ENCODE peak calls at places on chromosomes 7 and 10, in seven cellular contexts. G, K, V, P, S, M and D are unnamed samples.

GRCh38 chr7:1723254-1723653 is 53.2 kb downstream of the ELFN1 start:
- DNase-seq in M (no peak), K (no peak), S (no peak), P (no peak), G (no peak), V (no peak), D (no peak)

GRCh38 chr7:19772323-19772722 is 1.1 kb downstream of the TMEM196 start:
- DNase-seq in V (peak), P (no peak), K (peak), M (no peak), S (no peak), G (peak), D (no peak)

GRCh38 chr10:129517680-129518057 is 50.6 kb downstream of the MGMT start:
- DNase-seq in K (no peak), P (no peak), V (no peak), M (no peak), S (no peak), G (no peak), D (no peak)

GRCh38 chr7:116876664-116877442 is 14.5 kb downstream of the CAPZA2 start:
- DNase-seq in P (peak), K (no peak), V (no peak), G (peak), M (no peak), S (no peak), D (no peak)

GRCh38 chr7:92297736-92298135 is 52.0 kb downstream of the ANKIB1 start:
- DNase-seq in P (no peak), M (no peak), K (no peak), V (no peak), G (no peak), S (no peak), D (no peak)

GRCh38 chr10:31421322-31421721 is 102.3 kb downstream of the ZEB1 start:
- DNase-seq in V (no peak), G (no peak), S (no peak), K (no peak), P (no peak), M (no peak), D (no peak)

GRCh38 chr10:44125879-44126675 is 258.8 kb downstream of the CXCL12 start:
- DNase-seq in K (no peak), G (no peak), S (no peak), M (peak), V (peak), P (peak), D (no peak)

GRCh38 chr7:41720886-41721285 is 18.0 kb upstream of the INHBA start:
- DNase-seq in P (no peak), S (no peak), G (no peak), V (no peak), K (no peak), M (no peak), D (no peak)

GRCh38 chr10:44960098-44960480 is 487 bp downstream of the RASSF4 start:
- DNase-seq in G (no peak), K (no peak), P (no peak), M (no peak), S (no peak), V (no peak), D (no peak)

GRCh38 chr7:77393261-77393660 is 22.9 kb downstream of the GSAP start:
- DNase-seq in S (no peak), M (no peak), V (peak), P (peak), G (no peak), K (no peak), D (peak)

GRCh38 chr10:47402681-47403301 is 18.7 kb upstream of the ZNF488 start:
- DNase-seq in P (peak), G (peak), V (peak), K (no peak), M (peak), S (no peak), D (no peak)

GRCh38 chr7:106317971-106318370 is 33.2 kb upstream of the NAMPT start:
- DNase-seq in V (peak), K (no peak), S (no peak), G (no peak), M (no peak), P (peak), D (no peak)